ENCODE peak calls at places on chromosomes 12 and 14, in seven cellular contexts. H is heart right ventricle; T is stimulated activated CD4-positive, alpha-beta T cell treated with anti-CD3 and anti-CD28 coated beads, Interleukin-2, amount 100 ng/mL, for 4 hours; V is GM12865; G is HuH-7.5; I is NCI-H2081 treated with DMSO at 0.1 percent for 48 hours; X is cardiac muscle cell. A is an unnamed sample.

GRCh38 chr12:42961395-42961794 is 371.8 kb upstream of the PRICKLE1 start:
- DNase-seq in H (no peak), X (peak), I (no peak), V (no peak), G (no peak), T (no peak), A (no peak)

GRCh38 chr14:28820677-28821076 is 54.1 kb downstream of the FOXG1 start:
- DNase-seq in T (no peak), I (no peak), X (no peak), G (no peak), H (no peak), V (no peak), A (no peak)

GRCh38 chr12:30882706-30883105 is 43.8 kb upstream of the TSPAN11 start:
- DNase-seq in G (no peak), H (no peak), X (peak), V (no peak), I (no peak), T (no peak), A (no peak)

GRCh38 chr12:12297201-12297830 is 30.5 kb upstream of the LRP6 start:
- DNase-seq in T (no peak), I (no peak), G (no peak), H (no peak), X (no peak), V (no peak), A (no peak)

GRCh38 chr14:103541944-103542544 is 13.0 kb downstream of the TRMT61A start:
- DNase-seq in T (no peak), V (no peak), G (no peak), X (no peak), I (no peak), H (no peak), A (no peak)

GRCh38 chr14:21039059-21039422 is 3.1 kb upstream of the RNASE7 start:
- DNase-seq in X (peak), I (no peak), T (no peak), H (peak), V (no peak), G (no peak), A (no peak)

GRCh38 chr14:81455344-81455743 is 55.2 kb upstream of the STON2 start:
- DNase-seq in V (no peak), X (no peak), T (no peak), H (no peak), G (no peak), I (no peak), A (no peak)

GRCh38 chr14:65237023-65237814 is 134.9 kb upstream of the MAX start:
- DNase-seq in T (no peak), X (peak), V (no peak), H (no peak), I (no peak), G (no peak), A (no peak)

GRCh38 chr14:69490219-69490918 is 5.8 kb downstream of the PLEKHD1 start:
- DNase-seq in V (no peak), G (no peak), X (no peak), T (no peak), H (no peak), I (no peak), A (no peak)

GRCh38 chr12:130633771-130634170 is 82.3 kb downstream of the RIMBP2 start:
- DNase-seq in I (peak), T (no peak), X (no peak), V (no peak), H (no peak), G (no peak), A (no peak)

GRCh38 chr14:65100905-65101541 is 1.3 kb downstream of the MAX start:
- DNase-seq in G (no peak), I (no peak), V (no peak), H (no peak), T (no peak), X (no peak), A (no peak)

GRCh38 chr14:64755661-64756265 is 51.5 kb downstream of the PLEKHG3 start:
- DNase-seq in H (no peak), V (peak), T (peak), X (no peak), I (no peak), G (no peak), A (peak)

GRCh38 chr12:52415870-52416750 is 10.0 kb upstream of the KRT82 start:
- DNase-seq in T (no peak), G (no peak), X (peak), V (no peak), I (no peak), H (peak), A (no peak)

GRCh38 chr14:70658899-70659298 is 17.2 kb downstream of the TTC9 start:
- DNase-seq in X (no peak), I (no peak), H (no peak), G (no peak), V (peak), T (no peak), A (no peak)

GRCh38 chr12:80142640-80143039 is 43.3 kb downstream of the OTOGL start:
- DNase-seq in T (no peak), V (no peak), I (no peak), G (no peak), H (no peak), X (no peak), A (no peak)

GRCh38 chr12:49033611-49034286 is 15.2 kb upstream of the PRKAG1 start:
- DNase-seq in H (no peak), I (no peak), G (no peak), X (no peak), T (no peak), V (no peak), A (no peak)

GRCh38 chr14:51846631-51847488 is 13.6 kb upstream of the GNG2 start:
- DNase-seq in G (no peak), I (peak), H (peak), T (peak), V (peak), X (peak), A (peak)

GRCh38 chr14:58104808-58105207 is 47.2 kb downstream of the ARMH4 start:
- DNase-seq in V (no peak), G (no peak), X (peak), H (no peak), I (no peak), T (no peak), A (no peak)

GRCh38 chr14:100873083-100873482 is 30.4 kb downstream of the RTL1 start:
- DNase-seq in X (no peak), V (no peak), G (no peak), H (no peak), I (no peak), T (no peak), A (no peak)

GRCh38 chr14:97517566-97518234 is 720.5 kb downstream of the VRK1 start:
- DNase-seq in V (no peak), H (no peak), X (no peak), G (no peak), T (no peak), I (no peak), A (no peak)

GRCh38 chr12:34294137-34294536 is 271.8 kb downstream of the ALG10 start:
- DNase-seq in I (no peak), V (no peak), T (no peak), H (no peak), G (no peak), X (no peak), A (no peak)

GRCh38 chr14:95361373-95362179 is 41.9 kb upstream of the CLMN start:
- DNase-seq in V (peak), T (no peak), X (peak), G (no peak), H (peak), I (no peak), A (peak)

GRCh38 chr12:1606021-1606622 is 11.7 kb upstream of the FBXL14 start:
- DNase-seq in G (peak), X (peak), V (peak), T (peak), I (no peak), H (peak), A (peak)